ENCODE peak calls at places on chromosomes 5 and 9, in five cellular contexts. One of them, this sample, is unnamed.

GRCh38 chr5:97544279-97545077 is 361.4 kb upstream of the RIOK2 start:
- DNase-seq in CD8-positive, alpha-beta T cell: no peak
- DNase-seq in GM10248: no peak
- DNase-seq in CD4-positive, alpha-beta T cell: no peak
- DNase-seq in brain microvascular endothelial cell: no peak
- DNase-seq in this sample: no peak

GRCh38 chr9:128554155-128554862 is 1.9 kb downstream of the SPTAN1 start:
- DNase-seq in CD8-positive, alpha-beta T cell: no peak
- DNase-seq in GM10248: peak; percentile 32
- DNase-seq in CD4-positive, alpha-beta T cell: no peak
- DNase-seq in brain microvascular endothelial cell: peak; percentile 94
- DNase-seq in this sample: no peak

GRCh38 chr5:59207416-59207815 is 624.5 kb downstream of the RAB3C start:
- DNase-seq in CD8-positive, alpha-beta T cell: no peak
- DNase-seq in GM10248: no peak
- DNase-seq in CD4-positive, alpha-beta T cell: no peak
- DNase-seq in brain microvascular endothelial cell: no peak
- DNase-seq in this sample: no peak

GRCh38 chr9:11064853-11065252 is 452.1 kb upstream of the PTPRD start:
- DNase-seq in CD8-positive, alpha-beta T cell: no peak
- DNase-seq in GM10248: no peak
- DNase-seq in CD4-positive, alpha-beta T cell: no peak
- DNase-seq in brain microvascular endothelial cell: no peak
- DNase-seq in this sample: no peak

GRCh38 chr9:82930116-82930515 is 132.8 kb downstream of the RASEF start:
- DNase-seq in CD8-positive, alpha-beta T cell: no peak
- DNase-seq in GM10248: no peak
- DNase-seq in CD4-positive, alpha-beta T cell: no peak
- DNase-seq in brain microvascular endothelial cell: no peak
- DNase-seq in this sample: no peak

GRCh38 chr5:179969110-179969509 is 61.4 kb upstream of the TBC1D9B start:
- DNase-seq in CD8-positive, alpha-beta T cell: no peak
- DNase-seq in GM10248: no peak
- DNase-seq in CD4-positive, alpha-beta T cell: no peak
- DNase-seq in brain microvascular endothelial cell: no peak
- DNase-seq in this sample: no peak

GRCh38 chr9:111438576-111439235 is 45.5 kb downstream of the ECPAS start:
- DNase-seq in CD8-positive, alpha-beta T cell: no peak
- DNase-seq in GM10248: no peak
- DNase-seq in CD4-positive, alpha-beta T cell: no peak
- DNase-seq in brain microvascular endothelial cell: peak; percentile 35
- DNase-seq in this sample: no peak

GRCh38 chr5:154159343-154159742 is 31.2 kb upstream of the GALNT10 start:
- DNase-seq in CD8-positive, alpha-beta T cell: no peak
- DNase-seq in GM10248: no peak
- DNase-seq in CD4-positive, alpha-beta T cell: no peak
- DNase-seq in brain microvascular endothelial cell: peak; percentile 19
- DNase-seq in this sample: no peak

GRCh38 chr5:148179234-148179824 is 11.0 kb downstream of the SPINK14 start:
- DNase-seq in CD8-positive, alpha-beta T cell: no peak
- DNase-seq in GM10248: peak; percentile 10
- DNase-seq in CD4-positive, alpha-beta T cell: no peak
- DNase-seq in brain microvascular endothelial cell: peak; percentile 30
- DNase-seq in this sample: no peak

GRCh38 chr9:33340186-33340585 is 49.9 kb downstream of the NFX1 start:
- DNase-seq in CD8-positive, alpha-beta T cell: no peak
- DNase-seq in GM10248: no peak
- DNase-seq in CD4-positive, alpha-beta T cell: no peak
- DNase-seq in brain microvascular endothelial cell: no peak
- DNase-seq in this sample: no peak

GRCh38 chr9:124008307-124008854 is 3.2 kb upstream of the LHX2 start:
- DNase-seq in CD8-positive, alpha-beta T cell: no peak
- DNase-seq in GM10248: no peak
- DNase-seq in CD4-positive, alpha-beta T cell: no peak
- DNase-seq in brain microvascular endothelial cell: no peak
- DNase-seq in this sample: no peak

GRCh38 chr9:136289651-136290507 is 14.0 kb downstream of the CCDC187 start:
- DNase-seq in CD8-positive, alpha-beta T cell: no peak
- DNase-seq in GM10248: no peak
- DNase-seq in CD4-positive, alpha-beta T cell: no peak
- DNase-seq in brain microvascular endothelial cell: no peak
- DNase-seq in this sample: no peak

GRCh38 chr5:54278031-54278830 is 32.1 kb downstream of the ARL15 start:
- DNase-seq in CD8-positive, alpha-beta T cell: no peak
- DNase-seq in GM10248: no peak
- DNase-seq in CD4-positive, alpha-beta T cell: no peak
- DNase-seq in brain microvascular endothelial cell: no peak
- DNase-seq in this sample: no peak

GRCh38 chr9:111731916-111732315 is 62.8 kb downstream of the SHOC1 start:
- DNase-seq in CD8-positive, alpha-beta T cell: no peak
- DNase-seq in GM10248: no peak
- DNase-seq in CD4-positive, alpha-beta T cell: no peak
- DNase-seq in brain microvascular endothelial cell: no peak
- DNase-seq in this sample: no peak

GRCh38 chr5:83729389-83729788 is 8.7 kb upstream of the HAPLN1 start:
- DNase-seq in CD8-positive, alpha-beta T cell: no peak
- DNase-seq in GM10248: no peak
- DNase-seq in CD4-positive, alpha-beta T cell: no peak
- DNase-seq in brain microvascular endothelial cell: no peak
- DNase-seq in this sample: no peak

GRCh38 chr9:130775336-130775991 is 59.6 kb upstream of the ABL1 start:
- DNase-seq in CD8-positive, alpha-beta T cell: no peak
- DNase-seq in GM10248: no peak
- DNase-seq in CD4-positive, alpha-beta T cell: no peak
- DNase-seq in brain microvascular endothelial cell: no peak
- DNase-seq in this sample: no peak

GRCh38 chr9:98678244-98678842 is 30.4 kb downstream of the GABBR2 start:
- DNase-seq in CD8-positive, alpha-beta T cell: no peak
- DNase-seq in GM10248: no peak
- DNase-seq in CD4-positive, alpha-beta T cell: no peak
- DNase-seq in brain microvascular endothelial cell: no peak
- DNase-seq in this sample: no peak

GRCh38 chr5:34655354-34655991 is 655 bp upstream of the RAI14 start:
- DNase-seq in CD8-positive, alpha-beta T cell: no peak
- DNase-seq in GM10248: peak; percentile 26
- DNase-seq in CD4-positive, alpha-beta T cell: peak; percentile 13
- DNase-seq in brain microvascular endothelial cell: peak; percentile 77
- DNase-seq in this sample: peak; percentile 15

GRCh38 chr9:14238044-14238443 is 75.9 kb downstream of the NFIB start:
- DNase-seq in CD8-positive, alpha-beta T cell: no peak
- DNase-seq in GM10248: no peak
- DNase-seq in CD4-positive, alpha-beta T cell: no peak
- DNase-seq in brain microvascular endothelial cell: peak; percentile 23
- DNase-seq in this sample: no peak

GRCh38 chr9:107208121-107208520 is 75.0 kb upstream of the RAD23B start:
- DNase-seq in CD8-positive, alpha-beta T cell: no peak
- DNase-seq in GM10248: no peak
- DNase-seq in CD4-positive, alpha-beta T cell: no peak
- DNase-seq in brain microvascular endothelial cell: peak; percentile 55
- DNase-seq in this sample: no peak

GRCh38 chr5:33299621-33300208 is 141.1 kb upstream of the TARS1 start:
- DNase-seq in CD8-positive, alpha-beta T cell: no peak
- DNase-seq in GM10248: peak; percentile 3
- DNase-seq in CD4-positive, alpha-beta T cell: no peak
- DNase-seq in brain microvascular endothelial cell: peak; percentile 63
- DNase-seq in this sample: no peak

GRCh38 chr9:129285979-129286772 is 108.1 kb upstream of the IER5L start:
- DNase-seq in CD8-positive, alpha-beta T cell: no peak
- DNase-seq in GM10248: no peak
- DNase-seq in CD4-positive, alpha-beta T cell: no peak
- DNase-seq in brain microvascular endothelial cell: no peak
- DNase-seq in this sample: no peak

GRCh38 chr5:93990504-93991085 is 249.2 kb upstream of the POU5F2 start:
- DNase-seq in CD8-positive, alpha-beta T cell: no peak
- DNase-seq in GM10248: no peak
- DNase-seq in CD4-positive, alpha-beta T cell: no peak
- DNase-seq in brain microvascular endothelial cell: no peak
- DNase-seq in this sample: no peak

GRCh38 chr5:124923131-124923530 is 176.7 kb upstream of the ZNF608 start:
- DNase-seq in CD8-positive, alpha-beta T cell: no peak
- DNase-seq in GM10248: no peak
- DNase-seq in CD4-positive, alpha-beta T cell: no peak
- DNase-seq in brain microvascular endothelial cell: no peak
- DNase-seq in this sample: no peak

GRCh38 chr5:95664204-95664786 is 17.7 kb downstream of the RFESD start:
- DNase-seq in CD8-positive, alpha-beta T cell: no peak
- DNase-seq in GM10248: no peak
- DNase-seq in CD4-positive, alpha-beta T cell: peak; percentile 17
- DNase-seq in brain microvascular endothelial cell: no peak
- DNase-seq in this sample: no peak

GRCh38 chr5:100792781-100793180 is 110.3 kb downstream of the ST8SIA4 start:
- DNase-seq in CD8-positive, alpha-beta T cell: no peak
- DNase-seq in GM10248: no peak
- DNase-seq in CD4-positive, alpha-beta T cell: no peak
- DNase-seq in brain microvascular endothelial cell: no peak
- DNase-seq in this sample: no peak

GRCh38 chr5:51651476-51651875 is 268.2 kb downstream of the ISL1 start:
- DNase-seq in CD8-positive, alpha-beta T cell: no peak
- DNase-seq in GM10248: no peak
- DNase-seq in CD4-positive, alpha-beta T cell: no peak
- DNase-seq in brain microvascular endothelial cell: no peak
- DNase-seq in this sample: no peak

DNA sequence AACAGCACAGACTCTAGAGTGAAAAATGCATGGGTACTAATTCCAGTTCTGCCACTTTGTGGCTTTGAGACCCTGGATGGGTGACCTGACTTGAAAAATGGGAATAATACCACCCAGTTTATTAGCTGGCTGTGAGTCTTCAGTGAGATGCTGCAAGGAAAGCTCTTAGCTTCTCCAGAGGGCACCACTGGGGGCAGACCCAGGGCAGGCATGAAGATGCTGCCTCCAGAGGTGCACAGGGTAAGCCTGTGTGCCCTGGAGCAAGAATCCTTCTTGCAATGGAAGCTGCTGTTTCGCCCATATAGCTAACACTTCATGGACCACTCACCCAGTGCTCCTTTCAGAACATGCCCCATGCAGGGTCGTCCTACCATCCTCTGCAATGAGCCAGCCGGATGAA is 75.7 kb downstream of the C5orf15 start:
- DNase-seq in CD8-positive, alpha-beta T cell: no peak
- DNase-seq in GM10248: no peak
- DNase-seq in CD4-positive, alpha-beta T cell: no peak
- DNase-seq in brain microvascular endothelial cell: no peak
- DNase-seq in this sample: no peak
- TF ChIP-seq CTCF in CD8-positive, alpha-beta T cell: no peak
- TF ChIP-seq CTCF in GM10248: no peak
- TF ChIP-seq CTCF in CD4-positive, alpha-beta T cell: no peak
- TF ChIP-seq CTCF in brain microvascular endothelial cell: no peak
- TF ChIP-seq CTCF in this sample: no peak

DNA sequence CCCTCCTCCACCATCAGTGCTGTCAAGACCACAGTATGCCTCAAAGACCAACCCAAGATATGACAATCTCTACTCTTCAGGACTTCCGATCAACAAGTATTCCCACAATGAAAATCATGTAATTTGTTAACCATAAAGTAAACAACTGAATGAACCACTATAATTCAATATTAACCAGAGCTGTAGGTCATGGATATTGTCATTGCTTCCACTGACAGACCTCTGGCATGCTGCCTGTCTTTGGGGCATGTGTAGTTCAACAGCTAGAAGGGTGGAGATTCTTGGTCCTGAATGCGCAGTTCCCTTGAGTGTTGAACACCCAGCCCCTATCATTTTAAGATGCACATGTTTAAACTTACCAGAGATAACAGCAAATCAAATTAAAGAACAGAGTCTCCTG is 283.0 kb downstream of the CEMIP2 start:
- DNase-seq in CD8-positive, alpha-beta T cell: no peak
- DNase-seq in GM10248: no peak
- DNase-seq in CD4-positive, alpha-beta T cell: no peak
- DNase-seq in brain microvascular endothelial cell: no peak
- DNase-seq in this sample: no peak
- TF ChIP-seq CTCF in CD8-positive, alpha-beta T cell: no peak
- TF ChIP-seq CTCF in GM10248: no peak
- TF ChIP-seq CTCF in CD4-positive, alpha-beta T cell: no peak
- TF ChIP-seq CTCF in brain microvascular endothelial cell: no peak
- TF ChIP-seq CTCF in this sample: no peak

DNA sequence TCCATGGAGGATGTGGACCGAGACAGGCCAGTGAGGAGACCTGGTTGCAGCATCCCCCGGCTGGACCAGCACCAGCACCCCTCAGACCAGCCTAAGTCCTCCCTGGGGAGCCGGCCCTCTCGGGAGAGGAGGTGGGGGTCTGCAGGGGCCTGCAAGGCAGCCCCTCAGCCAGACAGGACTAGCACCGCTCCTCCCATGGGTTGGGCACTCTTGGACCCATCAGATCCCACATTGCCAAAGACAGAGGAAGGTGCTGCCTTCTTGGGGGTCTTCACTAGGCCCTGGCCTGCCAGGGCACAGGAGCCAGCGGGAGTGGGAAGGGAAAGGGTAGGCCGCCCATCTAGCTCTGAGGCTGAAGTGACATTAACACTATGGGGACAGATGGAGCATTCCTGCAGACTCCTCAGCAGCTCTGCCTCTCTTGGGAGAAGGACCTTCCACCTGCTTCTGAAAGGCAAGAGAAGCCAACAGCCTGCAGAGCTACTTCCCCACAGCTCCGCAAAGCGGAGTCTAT is 6.8 kb downstream of the IL13 start:
- DNase-seq in CD8-positive, alpha-beta T cell: no peak
- DNase-seq in GM10248: no peak
- DNase-seq in CD4-positive, alpha-beta T cell: no peak
- DNase-seq in brain microvascular endothelial cell: no peak
- DNase-seq in this sample: no peak
- TF ChIP-seq CTCF in CD8-positive, alpha-beta T cell: no peak
- TF ChIP-seq CTCF in GM10248: no peak
- TF ChIP-seq CTCF in CD4-positive, alpha-beta T cell: no peak
- TF ChIP-seq CTCF in brain microvascular endothelial cell: no peak
- TF ChIP-seq CTCF in this sample: no peak

GRCh38 chr5:165457854-165458481 is 1952.5 kb downstream of the MAT2B start:
- DNase-seq in CD8-positive, alpha-beta T cell: no peak
- DNase-seq in GM10248: no peak
- DNase-seq in CD4-positive, alpha-beta T cell: no peak
- DNase-seq in brain microvascular endothelial cell: no peak
- DNase-seq in this sample: no peak
- TF ChIP-seq CTCF in CD8-positive, alpha-beta T cell: no peak
- TF ChIP-seq CTCF in GM10248: peak; percentile 28
- TF ChIP-seq CTCF in CD4-positive, alpha-beta T cell: no peak
- TF ChIP-seq CTCF in brain microvascular endothelial cell: peak; percentile 45
- TF ChIP-seq CTCF in this sample: peak; percentile 76

GRCh38 chr5:56321236-56321881 is 88.2 kb upstream of the ANKRD55 start:
- DNase-seq in CD8-positive, alpha-beta T cell: no peak
- DNase-seq in GM10248: no peak
- DNase-seq in CD4-positive, alpha-beta T cell: no peak
- DNase-seq in brain microvascular endothelial cell: no peak
- DNase-seq in this sample: no peak
- TF ChIP-seq CTCF in CD8-positive, alpha-beta T cell: no peak
- TF ChIP-seq CTCF in GM10248: no peak
- TF ChIP-seq CTCF in CD4-positive, alpha-beta T cell: no peak
- TF ChIP-seq CTCF in brain microvascular endothelial cell: no peak
- TF ChIP-seq CTCF in this sample: no peak

This sample was measured in progenitor cell of endocrine pancreas.